ENCODE peak calls at places on chromosomes 12 and 14, in six cellular contexts. Z is T follicular helper cell, F is iPS-NIHi11, A is head of caudate nucleus, R is NCI-H1417, J is RWPE1. N is an unnamed sample.

GRCh38 chr12:6375269-6376078 is at the start of gene SCNN1A:
- DNase-seq in R (peak), J (peak), Z (no peak), F (peak), A (no peak), N (peak)

GRCh38 chr14:92973265-92973797 is 50.4 kb downstream of the CHGA start:
- DNase-seq in Z (no peak), J (peak), R (peak), F (peak), A (peak), N (peak)

GRCh38 chr12:105064564-105065222 is 19.6 kb downstream of the ALDH1L2 start:
- DNase-seq in F (peak), J (peak), A (no peak), R (no peak), Z (no peak), N (no peak)

GRCh38 chr12:117732761-117733160 is 236.0 kb downstream of the KSR2 start:
- DNase-seq in Z (no peak), F (no peak), R (no peak), A (no peak), J (no peak), N (no peak)

GRCh38 chr14:54493293-54493692 is 4.5 kb upstream of the GMFB start:
- DNase-seq in A (no peak), R (no peak), F (no peak), J (no peak), Z (no peak), N (peak)

GRCh38 chr14:65255583-65256443 is 153.5 kb upstream of the MAX start:
- DNase-seq in Z (no peak), A (peak), F (peak), R (peak), J (peak), N (peak)

GRCh38 chr12:112307219-112308062 is 74.8 kb downstream of the HECTD4 start:
- DNase-seq in R (no peak), J (no peak), Z (no peak), F (no peak), A (no peak), N (no peak)

GRCh38 chr14:72172597-72172996 is 240.4 kb downstream of the RGS6 start:
- DNase-seq in R (no peak), A (no peak), J (no peak), F (no peak), Z (no peak), N (no peak)

GRCh38 chr12:49364989-49365388 is 2.3 kb upstream of the SPATS2 start:
- DNase-seq in A (no peak), F (no peak), R (no peak), Z (no peak), J (peak), N (no peak)

GRCh38 chr14:35877276-35877675 is 51.1 kb downstream of the BRMS1L start:
- DNase-seq in Z (no peak), R (no peak), J (peak), F (no peak), A (no peak), N (no peak)

GRCh38 chr14:89936654-89937185 is 17.8 kb downstream of the EFCAB11 start:
- DNase-seq in R (no peak), A (no peak), J (no peak), Z (no peak), F (no peak), N (no peak)

GRCh38 chr12:81296556-81297305 is 218.9 kb downstream of the ACSS3 start:
- DNase-seq in F (no peak), A (no peak), R (no peak), J (no peak), Z (no peak), N (no peak)

GRCh38 chr14:105885561-105886320 is 359.4 kb downstream of the TMEM121 start:
- DNase-seq in Z (no peak), A (peak), J (no peak), R (no peak), F (no peak), N (no peak)

GRCh38 chr14:75726326-75726725 is 65.3 kb downstream of the TTLL5 start:
- DNase-seq in Z (no peak), J (no peak), R (no peak), F (no peak), A (no peak), N (no peak)

GRCh38 chr12:41663487-41664258 is 475.6 kb downstream of the PDZRN4 start:
- DNase-seq in R (peak), A (no peak), F (peak), J (peak), Z (no peak), N (peak)

N was measured in mesendoderm.